ENCODE peak calls at places on chromosome X, in five cellular contexts. V is NCI-H345; D is A549; W is stimulated activated naive CD8-positive, alpha-beta T cell treated with anti-CD3 and anti-CD28 coated beads, Interleukin-15, Interleukin-2, amounts not matched to agents 100 U/mL and 50 U/mL, for 24 hours; T is HEK293T. F is an unnamed sample.

GRCh38 chrX:20530319-20530979 is 263.7 kb upstream of the RPS6KA3 start:
- DNase-seq in V (peak; percentile 73), D (peak; percentile 41), W (peak; percentile 56), T (peak; percentile 62), F (peak; percentile 28)

GRCh38 chrX:131394384-131394783 is 105.3 kb upstream of the IGSF1 start:
- DNase-seq in V (no peak), D (no peak), W (no peak), T (no peak), F (no peak)

GRCh38 chrX:103730746-103731508 is 20.2 kb downstream of the TMEM31 start:
- DNase-seq in V (no peak), D (no peak), W (no peak), T (no peak), F (no peak)

GRCh38 chrX:2664497-2664896 is 26.6 kb upstream of the CD99 start:
- DNase-seq in V (no peak), D (no peak), W (no peak), T (no peak), F (no peak)

GRCh38 chrX:108439961-108440696 is 491 bp downstream of the COL4A5 start:
- DNase-seq in V (peak; percentile 41), D (peak; percentile 14), W (no peak), T (peak; percentile 42), F (no peak)

GRCh38 chrX:22126311-22126710 is 94.2 kb downstream of the PHEX start:
- DNase-seq in V (no peak), D (no peak), W (no peak), T (no peak), F (no peak)

GRCh38 chrX:47608130-47608810 is 11.4 kb downstream of the SYN1 start:
- DNase-seq in V (no peak), D (no peak), W (no peak), T (no peak), F (peak; percentile 3)

GRCh38 chrX:120736989-120737388 is 107.1 kb upstream of the C1GALT1C1 start:
- DNase-seq in V (no peak), D (no peak), W (no peak), T (no peak), F (no peak)

GRCh38 chrX:1164322-1165288 is 47.8 kb downstream of the CRLF2 start:
- DNase-seq in V (no peak), D (peak; percentile 38), W (no peak), T (no peak), F (no peak)

GRCh38 chrX:9122504-9123245 is 88.7 kb upstream of the FAM9B start:
- DNase-seq in V (no peak), D (no peak), W (no peak), T (no peak), F (no peak)

GRCh38 chrX:96433409-96434122 is 251.1 kb upstream of the DIAPH2 start:
- DNase-seq in V (no peak), D (no peak), W (no peak), T (no peak), F (no peak)